ENCODE peak calls at places on chromosomes 13 and 19, in five cellular contexts. O, U, S, H and A are unnamed samples. For H3K4me1, the result is how much of the 10 kb centered on the place peaks cover.

GRCh38 chr19:38047641-38048040 is 140.6 kb downstream of the SIPA1L3 start:
- DNase-seq in O (no peak), U (no peak), S (no peak), H (no peak), A (no peak)

GRCh38 chr13:45933203-45934014 is 81.9 kb upstream of the SIAH3 start:
- DNase-seq in O (no peak), U (no peak), S (no peak), H (no peak), A (no peak)

GRCh38 chr13:91668844-91669495 is 270.5 kb downstream of the GPC5 start:
- DNase-seq in O (no peak), U (no peak), S (no peak), H (no peak), A (no peak)

GRCh38 chr19:33595783-33596182 is 26.0 kb upstream of the CHST8 start:
- DNase-seq in O (no peak), U (no peak), S (no peak), H (no peak), A (no peak)

GRCh38 chr19:19595171-19595701 is 23.3 kb downstream of the PBX4 start:
- DNase-seq in O (no peak), U (no peak), S (no peak), H (no peak), A (peak)

GRCh38 chr13:108218044-108218974 is at the start of gene ABHD13:
- DNase-seq in O (peak), U (peak), S (peak), H (peak), A (peak)

GRCh38 chr19:55650602-55651230 is 2.7 kb downstream of the CCDC106 start:
- DNase-seq in O (no peak), U (peak), S (no peak), H (no peak), A (no peak)

GRCh38 chr19:3982701-3983541 is 2.3 kb downstream of the EEF2 start:
- DNase-seq in O (no peak), U (peak), S (no peak), H (no peak), A (no peak)

GRCh38 chr19:12527034-12527836 is 24.0 kb downstream of the ZNF564 start:
- DNase-seq in O (peak), U (no peak), S (no peak), H (no peak), A (no peak)

GRCh38 chr13:29847501-29847983 is 2.9 kb downstream of the UBL3 start:
- DNase-seq in O (peak), U (no peak), S (no peak), H (no peak), A (no peak)

GRCh38 chr19:41098762-41099161 is 10.5 kb downstream of the CYP2A13 start:
- DNase-seq in O (no peak), U (no peak), S (no peak), H (no peak), A (no peak)

GRCh38 chr13:30832377-30832776 is 73.7 kb upstream of the MEDAG start:
- DNase-seq in O (no peak), U (no peak), S (no peak), H (no peak), A (no peak)

GRCh38 chr13:52869050-52869449 is 20.6 kb upstream of the PCDH8 start:
- DNase-seq in O (no peak), U (no peak), S (no peak), H (no peak), A (no peak)

GRCh38 chr13:62371737-62372136 is 956.1 kb upstream of the PCDH20 start:
- DNase-seq in O (no peak), U (no peak), S (no peak), H (no peak), A (no peak)

GRCh38 chr19:33271246-33272021 is 30.9 kb downstream of the CEBPA start:
- DNase-seq in O (no peak), U (peak), S (no peak), H (no peak), A (no peak)

GRCh38 chr13:111280666-111281577 is 39.5 kb upstream of the TEX29 start:
- DNase-seq in O (no peak), U (no peak), S (no peak), H (no peak), A (no peak)

GRCh38 chr13:88068316-88068715 is 397.1 kb downstream of the SLITRK5 start:
- DNase-seq in O (no peak), U (no peak), S (no peak), H (no peak), A (no peak)

GRCh38 chr19:5613466-5613865 is 9.1 kb downstream of the SAFB2 start:
- DNase-seq in O (no peak), U (no peak), S (no peak), H (no peak), A (no peak)

GRCh38 chr13:94556016-94556415 is 39.9 kb downstream of the TGDS start:
- DNase-seq in O (no peak), U (no peak), S (no peak), H (no peak), A (no peak)

GRCh38 chr19:39759457-39760184 is 19.0 kb upstream of the LEUTX start:
- DNase-seq in O (no peak), U (no peak), S (no peak), H (peak), A (no peak)

GRCh38 chr13:26785845-26786630 is 25.5 kb upstream of the GPR12 start:
- DNase-seq in O (no peak), U (peak), S (no peak), H (no peak), A (peak)

GRCh38 chr19:57807541-57807940 is 7.2 kb downstream of the ZNF552 start:
- DNase-seq in O (no peak), U (no peak), S (no peak), H (no peak), A (no peak)

GRCh38 chr13:26052136-26052736 is 420 bp upstream of the SHISA2 start:
- DNase-seq in O (no peak), U (no peak), S (no peak), H (no peak), A (no peak)

GRCh38 chr13:45575146-45575829 is 40.3 kb downstream of the ERICH6B start:
- DNase-seq in O (no peak), U (no peak), S (no peak), H (no peak), A (no peak)

GRCh38 chr13:110541526-110541920 is 20.0 kb downstream of the RAB20 start:
- DNase-seq in O (no peak), U (no peak), S (no peak), H (no peak), A (peak)

GRCh38 chr19:7968796-7969559 is 25.5 kb upstream of the TIMM44 start:
- DNase-seq in O (no peak), U (no peak), S (no peak), H (no peak), A (no peak)

GRCh38 chr13:29583073-29583785 is 12.3 kb downstream of the SLC7A1 start:
- DNase-seq in O (peak), U (no peak), S (no peak), H (no peak), A (no peak)

GRCh38 chr13:114124921-114125320 is 7.5 kb downstream of the RASA3 start:
- DNase-seq in O (no peak), U (peak), S (no peak), H (no peak), A (no peak)

GRCh38 chr13:27199691-27200090 is 28.1 kb upstream of the USP12 start:
- DNase-seq in O (no peak), U (no peak), S (no peak), H (no peak), A (no peak)

DNA sequence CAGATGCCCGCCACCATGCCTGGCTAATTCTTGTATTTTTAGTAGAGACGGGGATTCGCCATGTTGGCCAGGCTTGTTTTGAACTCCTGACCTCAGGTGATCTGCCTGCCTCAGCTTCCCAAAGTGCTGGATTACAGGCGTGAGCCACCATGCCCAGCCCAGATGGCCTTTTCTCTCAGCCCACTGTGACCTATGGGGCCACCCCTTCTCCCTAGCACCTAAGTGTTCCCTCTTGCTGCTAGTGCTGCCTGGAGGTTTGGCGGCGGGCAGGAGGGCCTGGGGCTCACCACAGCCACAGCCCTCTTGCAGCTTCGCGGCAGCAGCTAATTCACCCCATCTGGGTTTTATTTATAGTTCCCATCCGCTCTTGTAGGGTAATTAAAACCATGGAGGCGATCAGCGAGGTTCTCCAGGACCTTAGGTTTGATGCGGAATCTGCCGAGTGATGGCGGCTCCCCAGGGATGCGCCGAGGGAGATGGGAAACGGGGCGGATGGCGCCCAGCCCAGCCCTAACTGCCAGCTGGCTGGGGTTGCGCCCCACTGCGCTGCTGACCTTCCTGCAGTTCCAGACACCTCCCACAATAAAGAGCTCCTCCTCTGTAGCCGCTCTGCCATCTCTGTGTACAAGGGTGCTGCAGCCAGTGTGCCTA is 3.3 kb downstream of the REX1BD start:
- DNase-seq in O (no peak), U (no peak), S (no peak), H (no peak), A (no peak)
- H3K4me1 ChIP-seq in O (under half), U (under half), S (under half), H (under half), A (half or more)

DNA sequence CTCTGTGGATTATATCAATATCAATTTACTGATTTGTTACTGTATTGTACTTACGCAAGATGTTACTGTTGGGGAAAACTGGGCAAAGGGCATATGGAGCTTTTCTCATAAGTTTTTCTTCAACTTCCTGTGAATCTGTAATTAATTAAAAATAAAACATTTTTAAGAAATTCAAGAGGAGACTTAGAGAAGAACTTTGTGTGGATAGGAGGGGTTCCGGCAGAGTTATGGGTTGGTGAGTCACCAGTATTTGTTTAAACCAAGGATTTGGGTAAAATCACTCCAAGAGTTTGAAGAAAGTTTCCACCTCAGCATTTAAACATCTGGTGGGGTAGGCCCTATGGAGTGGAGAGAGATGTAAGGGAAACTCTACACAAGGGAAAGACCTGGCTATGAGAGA is 379.6 kb downstream of the TSHZ3 start:
- DNase-seq in O (no peak), U (no peak), S (no peak), H (no peak), A (no peak)
- TF ChIP-seq POLR2A in O (no peak), U (no peak), S (no peak), H (no peak), A (no peak)

GRCh38 chr13:33202644-33203169 is 82.8 kb downstream of the STARD13 start:
- DNase-seq in O (no peak), U (no peak), S (no peak), H (no peak), A (no peak)
- H3K27ac ChIP-seq in O (no peak), U (no peak), S (no peak), H (peak), A (no peak)

DNA sequence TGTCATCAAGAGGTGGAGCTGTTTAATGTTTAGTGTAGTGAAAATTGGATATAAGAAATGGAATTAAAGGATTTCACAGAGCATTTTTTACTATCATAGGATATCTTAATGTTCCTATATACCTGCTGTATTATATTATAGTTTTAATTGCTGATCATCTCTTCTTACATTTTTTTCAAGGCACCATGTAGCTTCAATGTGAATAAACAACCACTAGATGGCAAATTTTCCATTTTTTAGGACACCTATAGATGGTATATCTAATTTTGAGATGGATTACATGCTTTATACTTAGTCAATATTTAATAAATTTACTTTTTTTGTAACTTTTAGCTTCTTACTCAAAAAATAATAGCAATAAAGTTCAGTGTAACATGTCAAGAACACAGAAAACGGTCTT is 9.0 kb upstream of the ATXN8OS start:
- DNase-seq in O (no peak), U (no peak), S (no peak), H (no peak), A (no peak)
- H3K4me1 ChIP-seq in O (under half), U (under half), S (under half), H (under half), A (under half)

GRCh38 chr19:49149652-49150105 is 5.5 kb downstream of the HRC start:
- DNase-seq in O (peak), U (peak), S (peak), H (no peak), A (peak)
- TF ChIP-seq POLR2A in O (no peak), U (no peak), S (no peak), H (no peak), A (no peak)

DNA sequence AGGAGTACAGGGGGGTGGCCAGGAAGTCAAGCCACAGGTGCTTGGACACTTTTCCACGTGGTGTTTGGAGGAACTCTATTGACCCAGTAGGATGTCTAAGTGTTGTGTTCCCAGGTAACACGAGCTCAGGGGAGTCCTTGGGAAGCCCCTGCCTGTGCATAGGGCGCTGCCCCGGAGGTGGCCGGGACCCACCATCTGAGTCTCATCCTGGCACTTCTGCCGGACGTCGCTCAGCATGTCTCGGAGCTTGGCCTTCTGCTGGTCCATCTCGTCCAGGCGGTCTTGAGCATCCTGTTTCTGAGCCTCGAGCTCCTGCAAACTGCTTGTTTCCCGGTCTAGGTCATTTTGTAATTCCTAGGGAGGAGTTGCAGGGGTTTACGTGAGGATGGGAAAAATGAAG is 67.4 kb downstream of the EPS15L1 start:
- DNase-seq in O (no peak), U (no peak), S (no peak), H (no peak), A (no peak)
- H3K27ac ChIP-seq in O (no peak), U (no peak), S (peak), H (no peak), A (no peak)

GRCh38 chr19:47512183-47512947 is 2.5 kb downstream of the NAPA start:
- DNase-seq in O (peak), U (peak), S (no peak), H (no peak), A (peak)

GRCh38 chr19:47511681-47512080 is 3.2 kb downstream of the NAPA start:
- DNase-seq in O (no peak), U (no peak), S (peak), H (no peak), A (no peak)

GRCh38 chr19:47510516-47511127 is 4.2 kb downstream of the NAPA start:
- DNase-seq in O (no peak), U (no peak), S (no peak), H (no peak), A (no peak)

GRCh38 chr19:47509973-47510372 is 4.9 kb downstream of the NAPA start:
- DNase-seq in O (no peak), U (peak), S (no peak), H (no peak), A (peak)

GRCh38 chr19:47511128-47511517 is 3.7 kb downstream of the NAPA start:
- DNase-seq in O (no peak), U (peak), S (peak), H (no peak), A (peak)
- H3K4me1 ChIP-seq in O (under half), U (under half), S (under half), H (under half), A (half or more)

GRCh38 chr19:47729799-47730520 is 15.4 kb upstream of the NOP53 start:
- DNase-seq in O (peak), U (peak), S (peak), H (no peak), A (peak)
- TF ChIP-seq POLR2A in O (peak), U (no peak), S (no peak), H (no peak), A (no peak)